ENCODE peak calls at places on chromosomes 3 and 15, in six cellular contexts. D is lung, K is kidney epithelial cell, O is epithelial cell of esophagus, F is fibroblast of the aortic adventitia, J is BE2C. S is an unnamed sample.
A peak's percentile ranks its signal among the peaks of the same experiment; 100 is the strongest.

GRCh38 chr15:79673416-79674123 is 223.2 kb downstream of the MTHFS start:
- DNase-seq in D (no peak), K (no peak), O (peak; percentile 55), F (no peak), J (no peak), S (no peak)

GRCh38 chr15:56817690-56818089 is 84.4 kb upstream of the ZNF280D start:
- DNase-seq in D (no peak), K (no peak), O (no peak), F (no peak), J (no peak), S (no peak)

GRCh38 chr3:175338775-175339535 is 479.8 kb downstream of the NAALADL2 start:
- DNase-seq in D (peak; percentile 78), K (no peak), O (peak; percentile 79), F (peak; percentile 76), J (no peak), S (no peak)

GRCh38 chr3:45026957-45027356 is 854 bp downstream of the CLEC3B start:
- DNase-seq in D (no peak), K (no peak), O (peak; percentile 26), F (peak; percentile 39), J (no peak), S (peak; percentile 32)

GRCh38 chr3:76349715-76350480 is 564.5 kb upstream of the ZNF717 start:
- DNase-seq in D (no peak), K (no peak), O (no peak), F (no peak), J (no peak), S (no peak)

GRCh38 chr3:61605589-61606175 is 44.3 kb downstream of the PTPRG start:
- DNase-seq in D (no peak), K (no peak), O (no peak), F (no peak), J (no peak), S (no peak)

GRCh38 chr15:44102675-44103254 is 92.3 kb downstream of the FRMD5 start:
- DNase-seq in D (no peak), K (peak; percentile 97), O (peak; percentile 77), F (peak; percentile 99), J (no peak), S (no peak)

GRCh38 chr3:9416139-9416780 is 18.8 kb downstream of the SETD5 start:
- DNase-seq in D (no peak), K (no peak), O (peak; percentile 71), F (peak; percentile 52), J (no peak), S (no peak)

DNA sequence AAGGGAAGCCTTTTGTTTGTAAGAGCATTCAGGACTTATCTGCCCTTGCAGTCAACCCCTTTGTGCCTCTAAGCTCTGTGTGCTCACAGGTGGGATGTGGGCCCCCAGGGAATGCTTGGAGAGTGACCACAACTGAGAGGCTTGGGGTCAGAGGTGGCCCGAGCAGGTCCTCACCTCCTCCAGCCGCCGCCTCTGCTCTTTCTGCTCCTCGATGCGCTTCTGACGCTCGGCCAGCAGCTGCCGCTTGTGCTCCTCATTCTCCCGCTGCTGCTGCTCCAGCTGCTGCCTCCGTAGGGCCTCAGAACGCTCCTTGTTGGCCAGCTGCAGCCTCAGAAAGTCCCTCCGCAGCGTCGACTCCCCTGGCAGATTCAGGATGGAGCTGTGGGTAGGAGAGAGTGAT is 130.8 kb upstream of the SLC2A2 start:
- DNase-seq in D (no peak), K (no peak), O (no peak), F (no peak), J (no peak), S (no peak)
- TF ChIP-seq CTCF in D (no peak), K (no peak), O (no peak), F (no peak), J (no peak), S (no peak)

GRCh38 chr3:193788189-193788946 is 195.4 kb downstream of the OPA1 start:
- DNase-seq in D (peak; percentile 52), K (no peak), O (peak; percentile 61), F (peak; percentile 58), J (peak; percentile 68), S (peak; percentile 62)
- TF ChIP-seq CTCF in D (peak; percentile 65), K (peak; percentile 84), O (peak; percentile 74), F (peak; percentile 85), J (peak; percentile 93), S (peak; percentile 70)

GRCh38 chr15:36996121-36996520 is 104.2 kb downstream of the MEIS2 start:
- DNase-seq in D (no peak), K (no peak), O (no peak), F (no peak), J (no peak), S (no peak)
- TF ChIP-seq CTCF in D (no peak), K (no peak), O (no peak), F (no peak), J (no peak), S (no peak)

GRCh38 chr3:42228796-42229195 is 37.2 kb downstream of the CCK start:
- DNase-seq in D (no peak), K (no peak), O (peak; percentile 31), F (peak; percentile 14), J (no peak), S (no peak)
- TF ChIP-seq CTCF in D (no peak), K (no peak), O (peak; percentile 46), F (no peak), J (no peak), S (no peak)

DNA sequence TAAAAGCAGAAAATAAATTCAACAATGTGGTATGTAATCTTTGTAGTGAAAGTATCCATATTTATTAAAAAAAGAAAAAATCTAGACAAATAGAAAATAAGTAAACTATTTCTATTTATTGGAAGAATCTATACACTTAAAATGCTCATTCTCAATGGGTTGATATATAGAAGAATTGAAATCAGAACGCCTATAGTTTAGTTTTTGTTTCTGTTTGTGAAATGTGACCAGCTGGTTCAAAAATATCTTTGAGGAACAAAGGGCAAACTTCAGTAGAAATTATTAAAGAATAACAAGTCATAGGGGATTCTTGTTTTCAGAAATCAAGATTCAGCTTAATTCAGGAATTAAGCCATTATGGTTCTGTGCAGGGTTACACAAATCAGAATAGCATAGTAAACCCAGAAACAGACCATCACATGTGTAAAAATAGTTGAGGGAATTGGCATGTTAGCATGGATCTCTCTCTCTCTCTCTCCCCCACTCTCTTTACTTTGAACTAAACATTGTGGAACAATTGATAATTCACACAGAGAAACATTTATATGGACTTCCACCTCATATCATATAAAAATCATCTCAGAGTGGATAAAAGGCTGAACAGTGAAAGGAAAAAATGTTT is 134.0 kb downstream of the CHL1 start:
- DNase-seq in D (no peak), K (no peak), O (no peak), F (no peak), J (no peak), S (no peak)
- TF ChIP-seq CTCF in D (no peak), K (no peak), O (no peak), F (no peak), J (no peak), S (no peak)

GRCh38 chr15:63166219-63166618 is 8.9 kb upstream of the RPS27L start:
- DNase-seq in D (no peak), K (no peak), O (no peak), F (no peak), J (no peak), S (no peak)
- TF ChIP-seq CTCF in D (no peak), K (no peak), O (peak; percentile 11), F (peak; percentile 16), J (no peak), S (no peak)

DNA sequence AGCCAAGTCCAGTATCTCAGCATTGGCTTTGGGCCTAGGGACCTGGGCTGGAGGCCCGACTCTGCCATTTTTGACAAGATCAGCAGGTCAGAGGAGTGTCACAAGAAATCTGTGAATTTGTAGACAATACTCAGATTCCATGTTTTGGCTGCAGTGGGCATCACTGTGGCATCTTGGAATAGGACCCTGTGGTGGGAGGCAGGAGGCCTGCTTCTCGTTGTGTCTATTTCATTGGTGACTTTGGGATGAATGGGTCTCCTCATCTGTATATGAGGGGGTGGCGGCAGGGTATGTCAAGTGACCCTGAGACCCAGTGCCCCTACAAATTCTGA is 3.3 kb downstream of the C15orf39 start:
- DNase-seq in D (no peak), K (no peak), O (no peak), F (no peak), J (no peak), S (no peak)
- TF ChIP-seq CTCF in D (no peak), K (no peak), O (no peak), F (no peak), J (no peak), S (no peak)